ENCODE peak calls at places on chromosome X, in seven cellular contexts. V, T, O, Y, F, K and Z are unnamed samples.

GRCh38 chrX:33126469-33126868 is 84.9 kb downstream of the DMD start:
- DNase-seq in V (no peak), T (no peak), O (no peak), Y (no peak), F (no peak), K (no peak), Z (no peak)

GRCh38 chrX:132958086-132958703 is at the start of gene HS6ST2:
- DNase-seq in V (no peak), T (no peak), O (no peak), Y (no peak), F (peak), K (no peak), Z (no peak)

GRCh38 chrX:132426695-132427281 is 62.0 kb downstream of the MBNL3 start:
- DNase-seq in V (no peak), T (no peak), O (no peak), Y (no peak), F (no peak), K (peak), Z (no peak)

GRCh38 chrX:105869676-105870075 is 47.3 kb downstream of the NRK start:
- DNase-seq in V (no peak), T (no peak), O (no peak), Y (no peak), F (no peak), K (no peak), Z (no peak)

GRCh38 chrX:72079607-72080006 is 52.1 kb downstream of the RTL5 start:
- DNase-seq in V (no peak), T (no peak), O (no peak), Y (peak), F (no peak), K (no peak), Z (peak)

GRCh38 chrX:9785944-9786741 is at the start of gene SHROOM2:
- DNase-seq in V (no peak), T (no peak), O (no peak), Y (no peak), F (peak), K (no peak), Z (peak)

GRCh38 chrX:100647739-100648138 is 3.7 kb downstream of the SRPX2 start:
- DNase-seq in V (no peak), T (no peak), O (no peak), Y (no peak), F (no peak), K (no peak), Z (no peak)

GRCh38 chrX:38656350-38656915 is 95.1 kb downstream of the TSPAN7 start:
- DNase-seq in V (no peak), T (no peak), O (no peak), Y (no peak), F (no peak), K (no peak), Z (no peak)

GRCh38 chrX:65750674-65751469 is 83.4 kb downstream of the MSN start:
- DNase-seq in V (no peak), T (no peak), O (peak), Y (no peak), F (no peak), K (no peak), Z (no peak)

GRCh38 chrX:131762802-131763234 is 218.9 kb downstream of the OR13H1 start:
- DNase-seq in V (no peak), T (peak), O (no peak), Y (peak), F (no peak), K (no peak), Z (peak)

GRCh38 chrX:13689519-13690211 is 737 bp downstream of the RAB9A start:
- DNase-seq in V (no peak), T (no peak), O (no peak), Y (no peak), F (no peak), K (no peak), Z (peak)

GRCh38 chrX:31580227-31580626 is 508.4 kb upstream of the FTHL17 start:
- DNase-seq in V (no peak), T (no peak), O (no peak), Y (no peak), F (no peak), K (no peak), Z (no peak)

GRCh38 chrX:101303790-101304189 is 12.7 kb upstream of the TAF7L start:
- DNase-seq in V (no peak), T (no peak), O (no peak), Y (no peak), F (no peak), K (no peak), Z (no peak)

GRCh38 chrX:101219840-101220191 is 230 bp downstream of the DRP2 start:
- DNase-seq in V (no peak), T (no peak), O (no peak), Y (no peak), F (no peak), K (no peak), Z (peak)

GRCh38 chrX:67544281-67544680 is 460 bp downstream of the AR start:
- DNase-seq in V (no peak), T (no peak), O (no peak), Y (no peak), F (no peak), K (no peak), Z (peak)

GRCh38 chrX:118554511-118554910 is 58.9 kb downstream of the DOCK11 start:
- DNase-seq in V (no peak), T (no peak), O (no peak), Y (no peak), F (no peak), K (no peak), Z (no peak)

GRCh38 chrX:84363054-84363453 is 139.2 kb downstream of the HDX start:
- DNase-seq in V (no peak), T (no peak), O (no peak), Y (no peak), F (no peak), K (no peak), Z (no peak)

GRCh38 chrX:41602946-41603345 is 85.8 kb upstream of the GPR34 start:
- DNase-seq in V (no peak), T (no peak), O (no peak), Y (no peak), F (no peak), K (no peak), Z (peak)

GRCh38 chrX:24838624-24839023 is 144.9 kb downstream of the POLA1 start:
- DNase-seq in V (no peak), T (no peak), O (no peak), Y (peak), F (peak), K (no peak), Z (peak)

GRCh38 chrX:129346574-129346973 is 176.7 kb downstream of the SMARCA1 start:
- DNase-seq in V (no peak), T (no peak), O (no peak), Y (no peak), F (no peak), K (no peak), Z (no peak)

GRCh38 chrX:39854772-39855747 is 242.7 kb downstream of the BCOR start:
- DNase-seq in V (peak), T (no peak), O (peak), Y (peak), F (no peak), K (no peak), Z (peak)